ENCODE peak calls at places on chromosomes 4 and X, in ten cellular contexts. Z is Caki2; X is memory B cell; N is left colon; K is activated B cell treated with CpG ODN at 0.5 μM for 24 hours; U is DMS153; Y is stimulated activated CD4-positive, alpha-beta T cell treated with anti-CD3 and anti-CD28 coated beads, Interleukin-4, amount 100 ng/mL, for 48 hours; I is iPS DF 19.7; D is activated naive CD4-positive, alpha-beta T cell treated with anti-CD3 and anti-CD28 coated beads, Interleukin-2, amount 10 ng/mL, durations not matched to agents 7 days and 5 days; V is aorta. A is an unnamed sample.

GRCh38 chr4:38322709-38323108 is 341.3 kb upstream of the KLF3 start:
- DNase-seq in V (peak), Z (peak), Y (no peak), I (no peak), K (no peak), U (no peak), D (no peak), N (no peak), X (no peak), A (no peak)

GRCh38 chrX:100424012-100424411 is 13.9 kb upstream of the PCDH19 start:
- DNase-seq in K (no peak), Z (no peak), X (no peak), Y (no peak), V (no peak), U (no peak), I (no peak), N (peak), D (no peak), A (no peak)

GRCh38 chrX:136148391-136148790 is 1.1 kb downstream of the FHL1 start:
- DNase-seq in V (no peak), D (no peak), X (no peak), N (no peak), Z (no peak), I (no peak), Y (no peak), K (no peak), U (no peak), A (no peak)

GRCh38 chr4:128682942-128683666 is 126.4 kb upstream of the JADE1 start:
- DNase-seq in X (no peak), Z (no peak), D (no peak), I (peak), K (no peak), N (no peak), Y (no peak), V (no peak), U (no peak), A (no peak)

GRCh38 chr4:94453534-94453963 is 1.8 kb downstream of the PDLIM5 start:
- DNase-seq in Y (no peak), I (no peak), V (no peak), Z (peak), K (no peak), D (no peak), X (no peak), U (no peak), N (no peak), A (no peak)

GRCh38 chr4:181525641-181526040 is 717.6 kb upstream of the TENM3 start:
- DNase-seq in I (no peak), Z (peak), U (peak), N (no peak), D (no peak), Y (no peak), K (no peak), V (no peak), X (no peak), A (peak)

GRCh38 chrX:86455495-86455894 is 307.2 kb downstream of the DACH2 start:
- DNase-seq in D (no peak), U (no peak), I (no peak), K (no peak), Z (no peak), Y (no peak), N (no peak), V (no peak), X (no peak), A (no peak)

GRCh38 chr4:84920591-84920990 is 45.9 kb downstream of the WDFY3 start:
- DNase-seq in Y (no peak), I (no peak), U (no peak), V (no peak), X (no peak), K (no peak), Z (no peak), N (no peak), D (no peak), A (no peak)

GRCh38 chr4:183348706-183349659 is 26.8 kb upstream of the CLDN24 start:
- DNase-seq in X (no peak), N (no peak), K (no peak), U (no peak), D (peak), Z (peak), V (no peak), I (no peak), Y (peak), A (no peak)

GRCh38 chr4:163484906-163485305 is 9.6 kb upstream of the TMA16 start:
- DNase-seq in V (no peak), D (peak), Y (peak), U (no peak), K (no peak), Z (peak), N (peak), I (no peak), X (peak), A (peak)

GRCh38 chrX:110293658-110294453 is 24.0 kb downstream of the AMMECR1 start:
- DNase-seq in V (no peak), X (no peak), D (no peak), I (no peak), N (no peak), K (no peak), Y (no peak), U (no peak), Z (no peak), A (no peak)

GRCh38 chr4:3706111-3706511 is 60.1 kb upstream of the ADRA2C start:
- DNase-seq in Z (no peak), D (no peak), K (no peak), I (no peak), U (no peak), V (peak), X (no peak), Y (no peak), N (no peak), A (no peak)

A was measured in NCI-H748 treated with DMSO at 0.1 percent for 48 hours.